ENCODE peak calls at places on chromosomes 12 and 14, in six cellular contexts. One of them, this sample, is unnamed.

GRCh38 chr14:94029250-94029649 is 3.1 kb downstream of the OTUB2 start:
- DNase-seq in stimulated activated CD4-positive, alpha-beta T cell treated with anti-CD3 and anti-CD28 coated beads, TNF-alpha, amount 100 ng/mL, for 48 hours: no peak
- DNase-seq in A549: no peak
- DNase-seq in ascending aorta: no peak
- DNase-seq in PC-9: no peak
- DNase-seq in CD4-positive, alpha-beta T cell: no peak
- DNase-seq in this sample: no peak

GRCh38 chr12:54296393-54297121 is 4.3 kb downstream of the NFE2 start:
- DNase-seq in A549: no peak
- DNase-seq in ascending aorta: no peak
- DNase-seq in CD4-positive, alpha-beta T cell: no peak
- DNase-seq in PC-9: no peak
- DNase-seq in stimulated activated CD4-positive, alpha-beta T cell treated with anti-CD3 and anti-CD28 coated beads, TNF-alpha, amount 100 ng/mL, for 48 hours: no peak
- DNase-seq in this sample: no peak

GRCh38 chr12:6688543-6688999 is 604 bp downstream of the ZNF384 start:
- DNase-seq in ascending aorta: peak; percentile 73
- DNase-seq in PC-9: no peak
- DNase-seq in stimulated activated CD4-positive, alpha-beta T cell treated with anti-CD3 and anti-CD28 coated beads, TNF-alpha, amount 100 ng/mL, for 48 hours: no peak
- DNase-seq in CD4-positive, alpha-beta T cell: no peak
- DNase-seq in A549: peak; percentile 92
- DNase-seq in this sample: no peak

GRCh38 chr12:54018608-54018984 is 9.6 kb upstream of the HOXC6 start:
- DNase-seq in PC-9: no peak
- DNase-seq in A549: peak; percentile 39
- DNase-seq in stimulated activated CD4-positive, alpha-beta T cell treated with anti-CD3 and anti-CD28 coated beads, TNF-alpha, amount 100 ng/mL, for 48 hours: no peak
- DNase-seq in ascending aorta: peak; percentile 80
- DNase-seq in CD4-positive, alpha-beta T cell: no peak
- DNase-seq in this sample: no peak

GRCh38 chr14:101828038-101828437 is 66.5 kb downstream of the PPP2R5C start:
- DNase-seq in ascending aorta: no peak
- DNase-seq in CD4-positive, alpha-beta T cell: no peak
- DNase-seq in PC-9: no peak
- DNase-seq in stimulated activated CD4-positive, alpha-beta T cell treated with anti-CD3 and anti-CD28 coated beads, TNF-alpha, amount 100 ng/mL, for 48 hours: no peak
- DNase-seq in A549: no peak
- DNase-seq in this sample: no peak

GRCh38 chr12:127803545-127803944 is 463.4 kb upstream of the TMEM132C start:
- DNase-seq in CD4-positive, alpha-beta T cell: no peak
- DNase-seq in PC-9: no peak
- DNase-seq in A549: no peak
- DNase-seq in ascending aorta: no peak
- DNase-seq in stimulated activated CD4-positive, alpha-beta T cell treated with anti-CD3 and anti-CD28 coated beads, TNF-alpha, amount 100 ng/mL, for 48 hours: no peak
- DNase-seq in this sample: no peak

GRCh38 chr12:53660064-53660463 is 15.8 kb downstream of the ATP5MC2 start:
- DNase-seq in A549: no peak
- DNase-seq in PC-9: no peak
- DNase-seq in ascending aorta: peak; percentile 70
- DNase-seq in CD4-positive, alpha-beta T cell: no peak
- DNase-seq in stimulated activated CD4-positive, alpha-beta T cell treated with anti-CD3 and anti-CD28 coated beads, TNF-alpha, amount 100 ng/mL, for 48 hours: no peak
- DNase-seq in this sample: no peak

GRCh38 chr12:71581206-71581605 is 82.4 kb downstream of the ZFC3H1 start:
- DNase-seq in CD4-positive, alpha-beta T cell: no peak
- DNase-seq in A549: no peak
- DNase-seq in PC-9: peak; percentile 55
- DNase-seq in stimulated activated CD4-positive, alpha-beta T cell treated with anti-CD3 and anti-CD28 coated beads, TNF-alpha, amount 100 ng/mL, for 48 hours: no peak
- DNase-seq in ascending aorta: no peak
- DNase-seq in this sample: no peak

GRCh38 chr12:53378705-53379388 is 1.1 kb upstream of the SP1 start:
- DNase-seq in PC-9: no peak
- DNase-seq in A549: peak; percentile 41
- DNase-seq in stimulated activated CD4-positive, alpha-beta T cell treated with anti-CD3 and anti-CD28 coated beads, TNF-alpha, amount 100 ng/mL, for 48 hours: no peak
- DNase-seq in CD4-positive, alpha-beta T cell: no peak
- DNase-seq in ascending aorta: no peak
- DNase-seq in this sample: no peak

GRCh38 chr12:34397591-34398365 is 375.5 kb downstream of the ALG10 start:
- DNase-seq in stimulated activated CD4-positive, alpha-beta T cell treated with anti-CD3 and anti-CD28 coated beads, TNF-alpha, amount 100 ng/mL, for 48 hours: no peak
- DNase-seq in A549: no peak
- DNase-seq in ascending aorta: peak; percentile 51
- DNase-seq in PC-9: peak; percentile 1
- DNase-seq in CD4-positive, alpha-beta T cell: no peak
- DNase-seq in this sample: no peak

GRCh38 chr12:622420-622819 is 40.8 kb downstream of the NINJ2 start:
- DNase-seq in A549: no peak
- DNase-seq in PC-9: no peak
- DNase-seq in stimulated activated CD4-positive, alpha-beta T cell treated with anti-CD3 and anti-CD28 coated beads, TNF-alpha, amount 100 ng/mL, for 48 hours: no peak
- DNase-seq in CD4-positive, alpha-beta T cell: no peak
- DNase-seq in ascending aorta: no peak
- DNase-seq in this sample: no peak

GRCh38 chr12:1935242-1935641 is 16.8 kb upstream of the CACNA2D4 start:
- DNase-seq in stimulated activated CD4-positive, alpha-beta T cell treated with anti-CD3 and anti-CD28 coated beads, TNF-alpha, amount 100 ng/mL, for 48 hours: no peak
- DNase-seq in ascending aorta: peak; percentile 63
- DNase-seq in PC-9: no peak
- DNase-seq in CD4-positive, alpha-beta T cell: no peak
- DNase-seq in A549: no peak
- DNase-seq in this sample: no peak

GRCh38 chr14:75454963-75455546 is 27.2 kb downstream of the JDP2 start:
- DNase-seq in CD4-positive, alpha-beta T cell: no peak
- DNase-seq in PC-9: peak; percentile 94
- DNase-seq in ascending aorta: peak; percentile 82
- DNase-seq in A549: no peak
- DNase-seq in stimulated activated CD4-positive, alpha-beta T cell treated with anti-CD3 and anti-CD28 coated beads, TNF-alpha, amount 100 ng/mL, for 48 hours: no peak
- DNase-seq in this sample: no peak

GRCh38 chr14:99118046-99118721 is 153.8 kb downstream of the BCL11B start:
- DNase-seq in CD4-positive, alpha-beta T cell: no peak
- DNase-seq in A549: no peak
- DNase-seq in ascending aorta: no peak
- DNase-seq in PC-9: no peak
- DNase-seq in stimulated activated CD4-positive, alpha-beta T cell treated with anti-CD3 and anti-CD28 coated beads, TNF-alpha, amount 100 ng/mL, for 48 hours: no peak
- DNase-seq in this sample: no peak

GRCh38 chr12:54036620-54037359 is 3.9 kb downstream of the HOXC5 start:
- DNase-seq in A549: peak; percentile 56
- DNase-seq in ascending aorta: no peak
- DNase-seq in CD4-positive, alpha-beta T cell: no peak
- DNase-seq in stimulated activated CD4-positive, alpha-beta T cell treated with anti-CD3 and anti-CD28 coated beads, TNF-alpha, amount 100 ng/mL, for 48 hours: no peak
- DNase-seq in PC-9: no peak
- DNase-seq in this sample: no peak